ENCODE peak calls at places on chromosomes 12 and 14, in nine cellular contexts. One of them, this sample, is unnamed.

GRCh38 chr12:85654456-85654840 is 181.8 kb downstream of the RASSF9 start:
- DNase-seq in transverse colon: no peak
- DNase-seq in NCI-H748 treated with DMSO at 0.1 percent for 48 hours: no peak
- DNase-seq in activated effector memory CD4-positive, alpha-beta T cell treated with Interleukin-2 at 50 U/mL for 16 hours: no peak
- DNase-seq in MV-4-11: no peak
- DNase-seq in activated CD4-positive, alpha-beta T cell treated with anti-CD3 and anti-CD28 coated beads, Interleukin-2, amount 50 U/mL, for 1 hour: no peak
- DNase-seq in HCT116: no peak
- DNase-seq in osteocyte: no peak
- DNase-seq in amniotic stem cell: no peak
- DNase-seq in this sample: no peak

GRCh38 chr14:85087201-85087600 is 442.7 kb upstream of the FLRT2 start:
- DNase-seq in transverse colon: no peak
- DNase-seq in NCI-H748 treated with DMSO at 0.1 percent for 48 hours: no peak
- DNase-seq in activated effector memory CD4-positive, alpha-beta T cell treated with Interleukin-2 at 50 U/mL for 16 hours: no peak
- DNase-seq in osteocyte: no peak
- DNase-seq in amniotic stem cell: peak; percentile 7
- DNase-seq in HCT116: no peak
- DNase-seq in MV-4-11: no peak
- DNase-seq in activated CD4-positive, alpha-beta T cell treated with anti-CD3 and anti-CD28 coated beads, Interleukin-2, amount 50 U/mL, for 1 hour: no peak
- DNase-seq in this sample: no peak

GRCh38 chr12:82474181-82474797 is 116.0 kb downstream of the METTL25 start:
- DNase-seq in MV-4-11: no peak
- DNase-seq in HCT116: no peak
- DNase-seq in osteocyte: no peak
- DNase-seq in transverse colon: no peak
- DNase-seq in amniotic stem cell: no peak
- DNase-seq in activated CD4-positive, alpha-beta T cell treated with anti-CD3 and anti-CD28 coated beads, Interleukin-2, amount 50 U/mL, for 1 hour: no peak
- DNase-seq in NCI-H748 treated with DMSO at 0.1 percent for 48 hours: no peak
- DNase-seq in activated effector memory CD4-positive, alpha-beta T cell treated with Interleukin-2 at 50 U/mL for 16 hours: no peak
- DNase-seq in this sample: no peak

GRCh38 chr14:44453433-44454171 is 53.5 kb downstream of the FSCB start:
- DNase-seq in MV-4-11: no peak
- DNase-seq in amniotic stem cell: no peak
- DNase-seq in osteocyte: no peak
- DNase-seq in activated CD4-positive, alpha-beta T cell treated with anti-CD3 and anti-CD28 coated beads, Interleukin-2, amount 50 U/mL, for 1 hour: no peak
- DNase-seq in HCT116: no peak
- DNase-seq in NCI-H748 treated with DMSO at 0.1 percent for 48 hours: peak; percentile 19
- DNase-seq in activated effector memory CD4-positive, alpha-beta T cell treated with Interleukin-2 at 50 U/mL for 16 hours: no peak
- DNase-seq in transverse colon: no peak
- DNase-seq in this sample: peak; percentile 13

GRCh38 chr14:85461432-85462133 is 68.4 kb upstream of the FLRT2 start:
- DNase-seq in activated effector memory CD4-positive, alpha-beta T cell treated with Interleukin-2 at 50 U/mL for 16 hours: no peak
- DNase-seq in HCT116: no peak
- DNase-seq in transverse colon: no peak
- DNase-seq in amniotic stem cell: no peak
- DNase-seq in activated CD4-positive, alpha-beta T cell treated with anti-CD3 and anti-CD28 coated beads, Interleukin-2, amount 50 U/mL, for 1 hour: no peak
- DNase-seq in osteocyte: no peak
- DNase-seq in NCI-H748 treated with DMSO at 0.1 percent for 48 hours: no peak
- DNase-seq in MV-4-11: no peak
- DNase-seq in this sample: no peak

GRCh38 chr12:63958876-63959275 is 114.4 kb downstream of the SRGAP1 start:
- DNase-seq in activated effector memory CD4-positive, alpha-beta T cell treated with Interleukin-2 at 50 U/mL for 16 hours: no peak
- DNase-seq in activated CD4-positive, alpha-beta T cell treated with anti-CD3 and anti-CD28 coated beads, Interleukin-2, amount 50 U/mL, for 1 hour: no peak
- DNase-seq in MV-4-11: no peak
- DNase-seq in HCT116: no peak
- DNase-seq in osteocyte: no peak
- DNase-seq in NCI-H748 treated with DMSO at 0.1 percent for 48 hours: peak; percentile 82
- DNase-seq in amniotic stem cell: no peak
- DNase-seq in transverse colon: no peak
- DNase-seq in this sample: no peak

GRCh38 chr12:96883571-96883970 is 23.5 kb upstream of the NEDD1 start:
- DNase-seq in transverse colon: no peak
- DNase-seq in activated CD4-positive, alpha-beta T cell treated with anti-CD3 and anti-CD28 coated beads, Interleukin-2, amount 50 U/mL, for 1 hour: no peak
- DNase-seq in activated effector memory CD4-positive, alpha-beta T cell treated with Interleukin-2 at 50 U/mL for 16 hours: no peak
- DNase-seq in amniotic stem cell: no peak
- DNase-seq in HCT116: no peak
- DNase-seq in MV-4-11: no peak
- DNase-seq in NCI-H748 treated with DMSO at 0.1 percent for 48 hours: no peak
- DNase-seq in osteocyte: no peak
- DNase-seq in this sample: no peak

GRCh38 chr14:91415794-91416743 is 1.6 kb downstream of the CCDC88C start:
- DNase-seq in NCI-H748 treated with DMSO at 0.1 percent for 48 hours: peak; percentile 52
- DNase-seq in activated effector memory CD4-positive, alpha-beta T cell treated with Interleukin-2 at 50 U/mL for 16 hours: peak; percentile 62
- DNase-seq in osteocyte: no peak
- DNase-seq in activated CD4-positive, alpha-beta T cell treated with anti-CD3 and anti-CD28 coated beads, Interleukin-2, amount 50 U/mL, for 1 hour: peak; percentile 57
- DNase-seq in MV-4-11: peak; percentile 64
- DNase-seq in transverse colon: peak; percentile 67
- DNase-seq in amniotic stem cell: no peak
- DNase-seq in HCT116: no peak
- DNase-seq in this sample: peak; percentile 27

GRCh38 chr12:78018146-78018910 is 187.6 kb downstream of the NAV3 start:
- DNase-seq in MV-4-11: peak; percentile 47
- DNase-seq in amniotic stem cell: no peak
- DNase-seq in activated CD4-positive, alpha-beta T cell treated with anti-CD3 and anti-CD28 coated beads, Interleukin-2, amount 50 U/mL, for 1 hour: no peak
- DNase-seq in activated effector memory CD4-positive, alpha-beta T cell treated with Interleukin-2 at 50 U/mL for 16 hours: no peak
- DNase-seq in NCI-H748 treated with DMSO at 0.1 percent for 48 hours: no peak
- DNase-seq in HCT116: no peak
- DNase-seq in osteocyte: no peak
- DNase-seq in transverse colon: no peak
- DNase-seq in this sample: no peak

GRCh38 chr14:105475916-105476845 is 1.6 kb downstream of the CRIP2 start:
- DNase-seq in activated CD4-positive, alpha-beta T cell treated with anti-CD3 and anti-CD28 coated beads, Interleukin-2, amount 50 U/mL, for 1 hour: no peak
- DNase-seq in activated effector memory CD4-positive, alpha-beta T cell treated with Interleukin-2 at 50 U/mL for 16 hours: no peak
- DNase-seq in NCI-H748 treated with DMSO at 0.1 percent for 48 hours: no peak
- DNase-seq in MV-4-11: no peak
- DNase-seq in HCT116: no peak
- DNase-seq in amniotic stem cell: no peak
- DNase-seq in osteocyte: no peak
- DNase-seq in transverse colon: no peak
- DNase-seq in this sample: no peak

GRCh38 chr12:67070604-67071003 is 198.6 kb upstream of the CAND1 start:
- DNase-seq in osteocyte: no peak
- DNase-seq in activated CD4-positive, alpha-beta T cell treated with anti-CD3 and anti-CD28 coated beads, Interleukin-2, amount 50 U/mL, for 1 hour: no peak
- DNase-seq in NCI-H748 treated with DMSO at 0.1 percent for 48 hours: no peak
- DNase-seq in amniotic stem cell: no peak
- DNase-seq in transverse colon: no peak
- DNase-seq in HCT116: no peak
- DNase-seq in MV-4-11: no peak
- DNase-seq in activated effector memory CD4-positive, alpha-beta T cell treated with Interleukin-2 at 50 U/mL for 16 hours: no peak
- DNase-seq in this sample: no peak

GRCh38 chr14:20434701-20435453 is 1.1 kb downstream of the KLHL33 start:
- DNase-seq in NCI-H748 treated with DMSO at 0.1 percent for 48 hours: no peak
- DNase-seq in amniotic stem cell: no peak
- DNase-seq in osteocyte: no peak
- DNase-seq in activated CD4-positive, alpha-beta T cell treated with anti-CD3 and anti-CD28 coated beads, Interleukin-2, amount 50 U/mL, for 1 hour: no peak
- DNase-seq in activated effector memory CD4-positive, alpha-beta T cell treated with Interleukin-2 at 50 U/mL for 16 hours: no peak
- DNase-seq in MV-4-11: no peak
- DNase-seq in transverse colon: peak; percentile 18
- DNase-seq in HCT116: no peak
- DNase-seq in this sample: peak; percentile 63